ENCODE peak calls at places on chromosome 3, in nine cellular contexts. D is COLO829, E is psoas muscle, Z is esophagus squamous epithelium, Q is astrocyte of the cerebellum, P is heart left ventricle, K is brain pericyte, S is fibroblast of the aortic adventitia, J is AG09309. M is an unnamed sample.

GRCh38 chr3:32410367-32411246 is 19.0 kb downstream of the CMTM7 start:
- DNase-seq in S (no peak), K (no peak), Q (no peak), E (no peak), Z (no peak), D (no peak), J (no peak), P (no peak), M (no peak)

GRCh38 chr3:131083190-131083863 is 56.6 kb downstream of the NEK11 start:
- DNase-seq in D (no peak), S (peak), E (peak), Z (no peak), Q (no peak), K (peak), P (peak), J (no peak), M (no peak)

GRCh38 chr3:174949523-174949922 is 90.4 kb downstream of the NAALADL2 start:
- DNase-seq in D (no peak), J (peak), E (no peak), P (no peak), Z (no peak), K (peak), S (peak), Q (peak), M (no peak)

GRCh38 chr3:102190340-102190723 is 244.5 kb upstream of the ZPLD1 start:
- DNase-seq in Q (no peak), K (no peak), E (peak), Z (no peak), S (no peak), P (no peak), J (no peak), D (no peak), M (no peak)

GRCh38 chr3:55203006-55203405 is 275.1 kb upstream of the LRTM1 start:
- DNase-seq in D (peak), S (peak), E (no peak), P (no peak), Q (peak), K (no peak), Z (no peak), J (no peak), M (no peak)

GRCh38 chr3:190318666-190319065 is 3.6 kb downstream of the CLDN1 start:
- DNase-seq in K (no peak), E (no peak), Z (no peak), J (no peak), D (no peak), Q (no peak), S (no peak), P (no peak), M (no peak)

GRCh38 chr3:119098620-119099222 is 47.2 kb upstream of the TEX55 start:
- DNase-seq in J (peak), P (no peak), E (no peak), Z (no peak), Q (peak), D (peak), K (no peak), S (peak), M (no peak)

GRCh38 chr3:71495708-71496472 is 87.6 kb downstream of the FOXP1 start:
- DNase-seq in E (no peak), P (no peak), Z (no peak), J (peak), Q (no peak), S (peak), D (no peak), K (peak), M (no peak)

GRCh38 chr3:43190682-43191081 is 84.8 kb upstream of the POMGNT2 start:
- DNase-seq in E (no peak), Q (no peak), D (no peak), S (peak), Z (no peak), J (peak), K (peak), P (no peak), M (no peak)

GRCh38 chr3:122312826-122313225 is 12.2 kb upstream of the CSTA start:
- DNase-seq in P (no peak), K (no peak), S (no peak), D (no peak), E (no peak), Q (no peak), Z (no peak), J (no peak), M (peak)

GRCh38 chr3:122299222-122299621 is 25.8 kb upstream of the CSTA start:
- DNase-seq in Q (no peak), D (no peak), P (no peak), S (no peak), E (no peak), K (no peak), Z (no peak), J (no peak), M (no peak)

GRCh38 chr3:161222662-161223061 is 1.6 kb downstream of the NMD3 start:
- DNase-seq in S (peak), Z (no peak), J (no peak), E (no peak), K (no peak), P (no peak), D (no peak), Q (peak), M (no peak)